ENCODE peak calls at places on chromosome 1, in seven cellular contexts. H is left ventricle myocardium superior; W is cardiac muscle cell; S is activated effector memory CD4-positive, alpha-beta T cell treated with Interleukin-2 at 50 U/mL for 16 hours; G is ACHN; C is GM04503; X is ovary. Q is an unnamed sample.

GRCh38 chr1:232278925-232279324 is 351.0 kb downstream of the SIPA1L2 start:
- DNase-seq in H (no peak), W (no peak), S (no peak), G (no peak), C (no peak), X (no peak), Q (no peak)

GRCh38 chr1:64282353-64282752 is 78.9 kb downstream of the UBE2U start:
- DNase-seq in H (peak), W (no peak), S (no peak), G (no peak), C (no peak), X (no peak), Q (no peak)

GRCh38 chr1:108877858-108878257 is 1.1 kb downstream of the GPSM2 start:
- DNase-seq in H (no peak), W (peak), S (no peak), G (peak), C (no peak), X (no peak), Q (no peak)

GRCh38 chr1:65083263-65083896 is 64.6 kb upstream of the AK4 start:
- DNase-seq in H (no peak), W (no peak), S (no peak), G (no peak), C (no peak), X (no peak), Q (no peak)

GRCh38 chr1:32500387-32501209 is 35.7 kb downstream of the ZBTB8B start:
- DNase-seq in H (peak), W (peak), S (no peak), G (peak), C (no peak), X (peak), Q (no peak)

GRCh38 chr1:228272831-228273571 is 65.2 kb downstream of the OBSCN start:
- DNase-seq in H (peak), W (no peak), S (no peak), G (no peak), C (no peak), X (no peak), Q (no peak)

GRCh38 chr1:222048030-222048632 is 306.2 kb upstream of the DUSP10 start:
- DNase-seq in H (no peak), W (peak), S (no peak), G (no peak), C (no peak), X (no peak), Q (no peak)

GRCh38 chr1:56206391-56206790 is 373.0 kb downstream of the PLPP3 start:
- DNase-seq in H (no peak), W (no peak), S (no peak), G (no peak), C (no peak), X (no peak), Q (no peak)

GRCh38 chr1:14968251-14968812 is 185.2 kb upstream of the TMEM51 start:
- DNase-seq in H (peak), W (peak), S (no peak), G (peak), C (peak), X (peak), Q (no peak)

GRCh38 chr1:35881850-35882273 is 1.1 kb upstream of the AGO1 start:
- DNase-seq in H (no peak), W (peak), S (no peak), G (no peak), C (no peak), X (no peak), Q (no peak)

GRCh38 chr1:53341521-53341895 is 13.6 kb upstream of the LRP8 start:
- DNase-seq in H (no peak), W (no peak), S (no peak), G (no peak), C (no peak), X (no peak), Q (no peak)

GRCh38 chr1:108190686-108191416 is 9.3 kb downstream of the SLC25A24 start:
- DNase-seq in H (no peak), W (no peak), S (no peak), G (no peak), C (no peak), X (no peak), Q (no peak)

GRCh38 chr1:192809286-192810252 is 730 bp downstream of the RGS2 start:
- DNase-seq in H (peak), W (peak), S (peak), G (peak), C (no peak), X (peak), Q (no peak)

GRCh38 chr1:101781437-101781836 is 215.3 kb downstream of the OLFM3 start:
- DNase-seq in H (no peak), W (peak), S (no peak), G (no peak), C (no peak), X (no peak), Q (no peak)

GRCh38 chr1:3187415-3188149 is 118.6 kb downstream of the PRDM16 start:
- DNase-seq in H (no peak), W (no peak), S (no peak), G (no peak), C (no peak), X (no peak), Q (no peak)

GRCh38 chr1:206503591-206504362 is 3.6 kb upstream of the RASSF5 start:
- DNase-seq in H (peak), W (peak), S (no peak), G (peak), C (peak), X (no peak), Q (no peak)

GRCh38 chr1:27959792-27960603 is at the start of gene XKR8:
- DNase-seq in H (peak), W (peak), S (peak), G (peak), C (no peak), X (peak), Q (peak)

GRCh38 chr1:211829343-211830054 is 1.1 kb downstream of the LPGAT1 start:
- DNase-seq in H (peak), W (peak), S (no peak), G (peak), C (no peak), X (peak), Q (no peak)